ENCODE peak calls at places on chromosomes 7 and 10, in eight cellular contexts. R is mucosa of descending colon, X is cardiac muscle cell, J is fibroblast of lung, H is fibroblast of pulmonary artery, V is GM13976, W is esophagus muscularis mucosa, M is fibroblast of the aortic adventitia. L is an unnamed sample.

GRCh38 chr10:86661161-86662025 is 6.9 kb upstream of the LDB3 start:
- DNase-seq in J (peak; percentile 26), R (peak; percentile 36), H (peak; percentile 49), V (no peak), X (peak; percentile 75), W (no peak), M (peak; percentile 66), L (peak; percentile 12)

GRCh38 chr10:71241899-71242620 is 29.7 kb downstream of the UNC5B start:
- DNase-seq in M (no peak), J (peak; percentile 54), X (no peak), H (peak; percentile 57), R (peak; percentile 52), V (no peak), W (no peak), L (no peak)

GRCh38 chr7:150951521-150951920 is 26.6 kb downstream of the KCNH2 start:
- DNase-seq in M (no peak), V (no peak), R (peak; percentile 50), W (no peak), X (no peak), J (no peak), H (no peak), L (no peak)

GRCh38 chr7:115747174-115747573 is 283.4 kb downstream of the TFEC start:
- DNase-seq in M (peak; percentile 20), J (no peak), X (no peak), H (peak; percentile 3), R (no peak), W (no peak), V (no peak), L (no peak)

GRCh38 chr10:97180986-97181385 is 4.8 kb downstream of the SLIT1 start:
- DNase-seq in X (no peak), V (no peak), W (no peak), M (no peak), R (no peak), H (no peak), J (no peak), L (no peak)

GRCh38 chr10:33801705-33802104 is 467.2 kb upstream of the NRP1 start:
- DNase-seq in M (no peak), R (no peak), J (peak; percentile 57), W (no peak), H (peak; percentile 25), V (no peak), X (no peak), L (no peak)

GRCh38 chr10:90227259-90227658 is 525.9 kb downstream of the KIF20B start:
- DNase-seq in W (no peak), J (peak; percentile 100), X (no peak), V (no peak), M (peak; percentile 91), H (peak; percentile 68), R (no peak), L (no peak)

GRCh38 chr7:75734586-75735047 is 4.1 kb downstream of the HIP1 start:
- DNase-seq in R (no peak), V (no peak), J (peak; percentile 73), X (peak; percentile 34), M (no peak), H (no peak), W (no peak), L (peak; percentile 50)

GRCh38 chr10:14173706-14174594 is 156.8 kb downstream of the FRMD4A start:
- DNase-seq in M (peak; percentile 0), H (no peak), J (peak; percentile 17), W (no peak), R (no peak), X (peak; percentile 44), V (no peak), L (peak; percentile 50)

GRCh38 chr10:17181751-17182150 is 19.7 kb downstream of the TRDMT1 start:
- DNase-seq in X (no peak), H (peak; percentile 44), V (no peak), J (peak; percentile 13), R (no peak), M (no peak), W (no peak), L (no peak)

GRCh38 chr10:117449636-117450035 is 74.4 kb upstream of the PDZD8 start:
- DNase-seq in X (no peak), J (no peak), W (no peak), R (no peak), M (peak; percentile 29), H (no peak), V (no peak), L (no peak)

GRCh38 chr10:42986618-42987017 is 90.3 kb upstream of the RET start:
- DNase-seq in V (no peak), M (no peak), X (no peak), W (peak; percentile 80), J (no peak), H (no peak), R (no peak), L (no peak)

GRCh38 chr7:39683216-39683845 is 60.0 kb downstream of the RALA start:
- DNase-seq in M (peak; percentile 78), J (peak; percentile 72), X (no peak), V (no peak), W (no peak), R (no peak), H (peak; percentile 68), L (no peak)

GRCh38 chr10:27660705-27661104 is 84.9 kb downstream of the MKX start:
- DNase-seq in W (no peak), J (no peak), M (no peak), V (no peak), R (no peak), H (no peak), X (no peak), L (no peak)

GRCh38 chr10:27660268-27660667 is 85.4 kb downstream of the MKX start:
- DNase-seq in X (no peak), W (no peak), H (no peak), V (no peak), M (no peak), J (no peak), R (no peak), L (no peak)

GRCh38 chr10:27661511-27662286 is 83.9 kb downstream of the MKX start:
- DNase-seq in X (no peak), V (no peak), W (no peak), H (no peak), M (no peak), R (no peak), J (peak; percentile 67), L (no peak)

GRCh38 chr10:27663611-27664010 is 82.0 kb downstream of the MKX start:
- DNase-seq in R (no peak), M (no peak), J (no peak), X (no peak), W (no peak), H (no peak), V (no peak), L (no peak)

DNA sequence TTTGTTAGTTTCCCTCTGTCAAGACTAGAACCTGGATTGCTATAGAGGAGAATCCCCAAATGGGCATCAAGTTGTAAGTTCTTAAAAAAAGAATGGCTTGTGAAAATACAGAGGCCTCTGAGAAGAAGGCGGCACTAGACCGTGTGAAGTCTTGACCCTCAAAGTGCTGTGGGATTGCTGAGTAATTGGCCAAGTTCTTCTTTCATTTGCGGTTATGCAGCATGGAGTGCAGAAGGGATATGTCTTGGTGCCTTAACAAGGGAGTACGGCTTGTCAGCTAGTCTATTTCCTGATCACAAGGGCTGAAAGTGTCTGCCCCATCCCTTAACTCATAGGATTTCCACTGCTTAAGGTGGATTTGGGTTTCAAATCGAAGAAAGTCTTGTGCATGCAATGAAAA is 81.2 kb downstream of the MKX start:
- DNase-seq in X (no peak), M (no peak), W (no peak), H (no peak), R (no peak), V (no peak), J (no peak), L (no peak)
- TF ChIP-seq CTCF in X (no peak), M (no peak), W (no peak), H (no peak), R (no peak), V (no peak), J (no peak), L (no peak)

DNA sequence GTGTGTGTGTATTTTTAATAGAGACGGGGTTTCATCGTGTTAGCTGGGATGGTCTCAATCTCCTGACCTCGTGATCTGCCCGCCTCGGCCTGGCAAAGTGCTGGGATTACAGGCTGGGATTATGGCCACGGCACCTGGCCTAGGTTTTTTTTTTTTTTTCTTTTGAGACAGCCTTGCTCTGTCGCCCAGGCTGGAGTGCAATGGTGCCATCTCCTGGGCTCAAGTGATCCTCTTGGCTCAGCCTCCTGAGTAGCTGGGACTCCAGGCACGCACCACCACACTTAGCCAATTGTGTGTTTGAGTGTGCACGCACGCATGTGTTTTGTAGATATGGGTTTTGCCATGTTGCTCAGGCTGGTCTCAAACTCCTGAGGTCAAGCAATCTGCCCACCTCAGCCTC is 629.8 kb downstream of the ETV1 start:
- DNase-seq in M (no peak), V (no peak), J (no peak), R (no peak), X (no peak), W (no peak), H (no peak), L (no peak)
- TF ChIP-seq CTCF in M (no peak), V (no peak), J (no peak), R (no peak), X (no peak), W (no peak), H (no peak), L (no peak)

DNA sequence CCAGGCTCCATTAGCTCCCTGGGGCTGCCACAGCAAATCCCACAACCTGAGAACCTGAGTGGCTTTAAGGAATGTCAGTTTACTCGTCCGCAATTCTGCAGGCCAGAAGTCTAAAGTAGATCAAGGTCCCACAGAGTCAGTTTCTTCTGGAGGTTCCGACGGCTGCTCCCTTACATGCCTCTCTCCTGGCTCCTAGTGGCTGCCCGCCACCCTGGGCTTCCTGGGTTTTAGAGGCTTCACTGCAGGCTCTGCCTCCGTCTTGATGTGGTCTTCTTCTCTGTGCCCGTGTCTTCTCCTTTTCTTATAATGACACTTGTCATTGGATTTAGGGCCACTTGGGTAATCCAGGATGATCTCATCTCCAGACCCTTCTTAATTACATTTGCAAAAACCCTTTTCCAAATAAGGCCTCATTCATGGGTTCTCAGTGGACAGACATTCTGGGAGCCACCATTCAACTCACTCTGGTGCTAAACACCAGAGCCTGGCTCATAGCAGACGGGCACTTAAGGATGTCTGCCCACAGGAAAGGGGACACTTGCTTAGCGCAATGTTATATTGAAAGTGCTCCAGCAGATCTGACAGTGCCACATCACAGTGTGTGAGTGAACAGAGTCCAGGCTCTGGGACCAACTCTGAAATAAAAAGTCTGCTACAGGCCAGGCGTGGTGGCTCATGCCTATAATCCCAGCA is 77.6 kb downstream of the VWC2 start:
- DNase-seq in R (no peak), V (no peak), H (no peak), M (no peak), X (peak; percentile 33), J (no peak), W (no peak), L (no peak)
- TF ChIP-seq CTCF in R (no peak), V (no peak), H (no peak), M (no peak), X (no peak), J (no peak), W (no peak), L (no peak)

GRCh38 chr7:142668495-142668894 is 80.8 kb upstream of the PRSS1 start:
- DNase-seq in H (no peak), X (no peak), J (no peak), V (no peak), M (no peak), W (no peak), R (no peak), L (no peak)

GRCh38 chr7:142670504-142670903 is 78.8 kb upstream of the PRSS1 start:
- DNase-seq in J (no peak), V (no peak), W (no peak), R (no peak), M (no peak), X (no peak), H (no peak), L (no peak)

GRCh38 chr7:142671506-142671905 is 77.8 kb upstream of the PRSS1 start:
- DNase-seq in J (no peak), M (no peak), W (no peak), H (no peak), X (no peak), R (no peak), V (no peak), L (no peak)

GRCh38 chr7:142669074-142669654 is 80.1 kb upstream of the PRSS1 start:
- DNase-seq in H (peak; percentile 36), X (no peak), V (peak; percentile 26), W (no peak), M (peak; percentile 49), J (peak; percentile 7), R (no peak), L (no peak)
- TF ChIP-seq CTCF in H (peak; percentile 41), X (peak; percentile 48), V (peak; percentile 26), W (no peak), M (peak; percentile 49), J (peak; percentile 28), R (no peak), L (peak; percentile 51)

L was measured in mesothelial cell of epicardium.